ENCODE peak calls at places on chromosomes 7 and 10, in six cellular contexts. C, K, Q, A, M and F are unnamed samples.

GRCh38 chr10:114806572-114807391 is 14.8 kb upstream of the FHIP2A start:
- DNase-seq in M (no peak), C (no peak), K (no peak), Q (no peak), A (no peak), F (no peak)

GRCh38 chr10:131694168-131694962 is 206.4 kb upstream of the PPP2R2D start:
- DNase-seq in M (no peak), Q (no peak), A (no peak), K (no peak), C (peak), F (no peak)

GRCh38 chr7:156823441-156823840 is 69.5 kb downstream of the LMBR1 start:
- DNase-seq in K (no peak), M (no peak), C (no peak), Q (no peak), A (no peak), F (peak)

GRCh38 chr7:28409716-28410627 is 2.3 kb upstream of the CREB5 start:
- DNase-seq in Q (no peak), K (peak), M (peak), A (peak), C (peak), F (no peak)

GRCh38 chr7:111855842-111856227 is 293.5 kb upstream of the IMMP2L start:
- DNase-seq in C (no peak), M (no peak), K (no peak), Q (no peak), A (peak), F (peak)

GRCh38 chr10:18610517-18610916 is 40.9 kb downstream of the NSUN6 start:
- DNase-seq in C (no peak), A (no peak), K (no peak), Q (peak), M (peak), F (peak)

GRCh38 chr7:82445226-82445625 is 1.6 kb upstream of the CACNA2D1 start:
- DNase-seq in Q (no peak), A (no peak), M (no peak), C (no peak), K (no peak), F (no peak)

GRCh38 chr10:33279791-33280190 is 54.7 kb downstream of the NRP1 start:
- DNase-seq in K (no peak), C (no peak), M (no peak), A (no peak), Q (no peak), F (no peak)

GRCh38 chr7:99385564-99385963 is 11.0 kb downstream of the ARPC1B start:
- DNase-seq in Q (no peak), A (no peak), K (no peak), C (no peak), M (no peak), F (no peak)

GRCh38 chr7:19920705-19921104 is 147.3 kb upstream of the TMEM196 start:
- DNase-seq in K (no peak), Q (no peak), M (no peak), A (no peak), C (no peak), F (no peak)

GRCh38 chr10:101684782-101685181 is 10.2 kb downstream of the FBXW4 start:
- DNase-seq in A (no peak), M (no peak), K (no peak), Q (no peak), C (no peak), F (no peak)

GRCh38 chr7:117827861-117828260 is 45.4 kb downstream of the CTTNBP2 start:
- DNase-seq in K (no peak), A (no peak), C (no peak), M (no peak), Q (peak), F (peak)

GRCh38 chr7:12210179-12211053 is 678 bp upstream of the TMEM106B start:
- DNase-seq in K (no peak), A (no peak), M (no peak), Q (no peak), C (peak), F (no peak)